ENCODE peak calls at places on chromosomes 1 and 21, in five cellular contexts. One of them, this sample, is unnamed.

GRCh38 chr21:43280949-43281633 is 112.3 kb downstream of the CRYAA start:
- DNase-seq in H1: no peak
- DNase-seq in neuronal stem cell: no peak
- DNase-seq in mesenchymal stem cell: no peak
- DNase-seq in trophoblast cell: no peak
- DNase-seq in this sample: no peak

GRCh38 chr1:243470492-243470891 is 214.7 kb downstream of the SDCCAG8 start:
- DNase-seq in H1: no peak
- DNase-seq in neuronal stem cell: no peak
- DNase-seq in mesenchymal stem cell: no peak
- DNase-seq in trophoblast cell: no peak
- DNase-seq in this sample: no peak

GRCh38 chr1:205451759-205452164 is 4.1 kb downstream of the BLACAT1 start:
- DNase-seq in H1: no peak
- DNase-seq in neuronal stem cell: no peak
- DNase-seq in mesenchymal stem cell: no peak
- DNase-seq in trophoblast cell: no peak
- DNase-seq in this sample: peak

GRCh38 chr21:39313042-39313456 is 383 bp downstream of the BRWD1 start:
- DNase-seq in H1: no peak
- DNase-seq in neuronal stem cell: peak
- DNase-seq in mesenchymal stem cell: peak
- DNase-seq in trophoblast cell: peak
- DNase-seq in this sample: peak

GRCh38 chr1:11098931-11099309 is 749 bp downstream of the EXOSC10 start:
- DNase-seq in H1: no peak
- DNase-seq in neuronal stem cell: no peak
- DNase-seq in mesenchymal stem cell: no peak
- DNase-seq in trophoblast cell: no peak
- DNase-seq in this sample: no peak

GRCh38 chr1:99788896-99789295 is 22.5 kb upstream of the FRRS1 start:
- DNase-seq in H1: no peak
- DNase-seq in neuronal stem cell: no peak
- DNase-seq in mesenchymal stem cell: no peak
- DNase-seq in trophoblast cell: no peak
- DNase-seq in this sample: no peak

GRCh38 chr1:78527706-78528105 is 36.9 kb downstream of the PTGFR start:
- DNase-seq in H1: no peak
- DNase-seq in neuronal stem cell: no peak
- DNase-seq in mesenchymal stem cell: no peak
- DNase-seq in trophoblast cell: peak
- DNase-seq in this sample: no peak

GRCh38 chr21:43267391-43268085 is 98.7 kb downstream of the CRYAA start:
- DNase-seq in H1: no peak
- DNase-seq in neuronal stem cell: no peak
- DNase-seq in mesenchymal stem cell: no peak
- DNase-seq in trophoblast cell: no peak
- DNase-seq in this sample: no peak

GRCh38 chr1:246139745-246140182 is 367.3 kb downstream of the SMYD3 start:
- DNase-seq in H1: no peak
- DNase-seq in neuronal stem cell: no peak
- DNase-seq in mesenchymal stem cell: peak
- DNase-seq in trophoblast cell: peak
- DNase-seq in this sample: no peak

GRCh38 chr1:110163591-110163990 is 13.3 kb downstream of the SLC6A17 start:
- DNase-seq in H1: no peak
- DNase-seq in neuronal stem cell: no peak
- DNase-seq in mesenchymal stem cell: no peak
- DNase-seq in trophoblast cell: peak
- DNase-seq in this sample: no peak

GRCh38 chr1:77889671-77890070 is 1.2 kb downstream of the NEXN start:
- DNase-seq in H1: no peak
- DNase-seq in neuronal stem cell: no peak
- DNase-seq in mesenchymal stem cell: peak
- DNase-seq in trophoblast cell: peak
- DNase-seq in this sample: no peak

GRCh38 chr1:68015960-68016359 is 34.5 kb downstream of the DIRAS3 start:
- DNase-seq in H1: no peak
- DNase-seq in neuronal stem cell: no peak
- DNase-seq in mesenchymal stem cell: no peak
- DNase-seq in trophoblast cell: no peak
- DNase-seq in this sample: no peak

GRCh38 chr1:87600070-87600469 is 271.4 kb downstream of the LMO4 start:
- DNase-seq in H1: no peak
- DNase-seq in neuronal stem cell: no peak
- DNase-seq in mesenchymal stem cell: no peak
- DNase-seq in trophoblast cell: no peak
- DNase-seq in this sample: no peak

GRCh38 chr1:14296795-14297194 is 301.7 kb upstream of the KAZN start:
- DNase-seq in H1: no peak
- DNase-seq in neuronal stem cell: no peak
- DNase-seq in mesenchymal stem cell: no peak
- DNase-seq in trophoblast cell: peak
- DNase-seq in this sample: no peak

GRCh38 chr1:29503441-29503840 is 267.1 kb downstream of the PTPRU start:
- DNase-seq in H1: no peak
- DNase-seq in neuronal stem cell: no peak
- DNase-seq in mesenchymal stem cell: no peak
- DNase-seq in trophoblast cell: no peak
- DNase-seq in this sample: peak

DNA sequence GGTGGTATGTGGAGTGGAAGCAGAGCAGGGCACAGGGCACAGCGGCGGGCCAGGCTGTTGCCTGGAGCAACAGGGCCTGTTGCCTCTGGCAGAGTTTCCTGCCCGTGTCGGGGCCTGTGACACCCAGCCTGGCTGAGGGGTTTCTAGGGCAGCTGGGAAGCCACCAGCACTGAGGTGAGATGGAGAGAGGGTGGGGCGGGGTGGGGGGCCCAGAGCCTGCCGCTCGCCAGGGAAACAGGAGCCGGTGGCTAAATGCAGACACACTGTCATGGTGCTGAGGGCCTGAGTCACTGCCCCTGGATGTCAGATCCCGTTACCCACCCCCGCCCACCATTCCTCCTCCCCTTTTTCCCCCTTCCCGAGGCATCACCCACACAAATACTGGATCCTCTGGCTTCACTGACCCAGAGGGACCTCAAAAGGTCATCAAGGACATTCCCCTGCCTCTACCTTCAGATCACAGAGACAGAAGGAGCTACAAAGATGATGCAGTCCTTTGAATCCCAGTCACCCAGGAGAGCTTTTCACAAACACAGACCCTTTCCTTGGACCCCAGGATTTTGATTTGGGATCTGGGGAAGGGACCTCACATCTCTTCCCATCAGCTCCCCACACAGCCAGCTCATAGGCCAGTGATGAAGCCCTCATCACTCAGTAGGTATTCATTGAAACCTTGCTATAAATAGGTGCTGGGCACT is 1.9 kb upstream of the HSPB7 start:
- DNase-seq in H1: no peak
- DNase-seq in neuronal stem cell: no peak
- DNase-seq in mesenchymal stem cell: peak
- DNase-seq in trophoblast cell: peak
- DNase-seq in this sample: no peak
- H4K91ac ChIP-seq in H1: no peak
- H4K91ac ChIP-seq in neuronal stem cell: no peak
- H4K91ac ChIP-seq in mesenchymal stem cell: no peak
- H4K91ac ChIP-seq in trophoblast cell: peak
- H4K91ac ChIP-seq in this sample: no peak

GRCh38 chr1:224543453-224543852 is 72.7 kb upstream of the CNIH3 start:
- DNase-seq in H1: no peak
- DNase-seq in neuronal stem cell: no peak
- DNase-seq in mesenchymal stem cell: no peak
- DNase-seq in trophoblast cell: no peak
- DNase-seq in this sample: no peak

GRCh38 chr1:224542783-224543440 is 73.2 kb upstream of the CNIH3 start:
- DNase-seq in H1: no peak
- DNase-seq in neuronal stem cell: no peak
- DNase-seq in mesenchymal stem cell: peak
- DNase-seq in trophoblast cell: peak
- DNase-seq in this sample: no peak

GRCh38 chr1:224540535-224540934 is 75.6 kb upstream of the CNIH3 start:
- DNase-seq in H1: no peak
- DNase-seq in neuronal stem cell: no peak
- DNase-seq in mesenchymal stem cell: peak
- DNase-seq in trophoblast cell: no peak
- DNase-seq in this sample: no peak

GRCh38 chr1:224541072-224541790 is 74.9 kb upstream of the CNIH3 start:
- DNase-seq in H1: no peak
- DNase-seq in neuronal stem cell: no peak
- DNase-seq in mesenchymal stem cell: no peak
- DNase-seq in trophoblast cell: no peak
- DNase-seq in this sample: no peak

DNA sequence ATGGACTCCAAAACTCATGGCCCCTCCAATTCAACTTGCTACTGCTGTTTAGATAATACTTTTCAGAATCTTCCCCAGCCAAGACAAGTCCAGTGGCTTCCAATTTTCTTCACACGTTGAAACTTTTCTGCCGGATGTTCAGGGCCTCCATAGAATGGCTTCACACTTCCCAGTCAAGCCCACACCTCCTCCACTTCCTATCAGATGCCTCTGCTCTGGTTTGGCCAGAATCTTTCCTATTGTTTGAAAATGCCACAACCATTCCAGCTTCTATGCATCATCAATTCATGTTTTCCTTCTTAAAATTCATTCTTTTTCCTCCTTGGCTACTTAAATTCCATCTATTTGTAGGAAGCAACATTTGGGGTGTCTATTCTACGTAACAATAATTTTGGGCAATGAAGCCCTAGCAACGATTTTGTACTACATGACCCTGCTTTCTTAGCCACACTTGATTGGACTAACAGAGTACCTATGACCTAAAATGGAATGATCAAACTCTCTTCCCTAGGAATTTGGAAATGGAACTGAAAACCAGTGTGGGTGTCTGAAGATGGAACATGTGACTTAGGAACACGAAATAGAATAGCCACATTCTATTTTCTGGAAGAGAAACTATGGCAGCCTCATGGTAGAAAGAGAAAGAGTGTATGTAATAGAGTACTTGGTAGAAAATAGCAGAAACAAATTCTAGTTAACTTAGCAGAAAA is 74.1 kb upstream of the CNIH3 start:
- DNase-seq in H1: no peak
- DNase-seq in neuronal stem cell: no peak
- DNase-seq in mesenchymal stem cell: no peak
- DNase-seq in trophoblast cell: peak
- DNase-seq in this sample: no peak
- H2AFZ ChIP-seq in H1: no peak
- H2AFZ ChIP-seq in neuronal stem cell: no peak
- H2AFZ ChIP-seq in mesenchymal stem cell: no peak
- H2AFZ ChIP-seq in trophoblast cell: no peak
- H2AFZ ChIP-seq in this sample: no peak

GRCh38 chr1:224805889-224806288 is 123.6 kb upstream of the DNAH14 start:
- DNase-seq in H1: no peak
- DNase-seq in neuronal stem cell: no peak
- DNase-seq in mesenchymal stem cell: no peak
- DNase-seq in trophoblast cell: no peak
- DNase-seq in this sample: no peak
- H2BK12ac ChIP-seq in H1: no peak
- H2BK12ac ChIP-seq in neuronal stem cell: no peak
- H2BK12ac ChIP-seq in mesenchymal stem cell: no peak
- H2BK12ac ChIP-seq in trophoblast cell: no peak
- H2BK12ac ChIP-seq in this sample: no peak

GRCh38 chr1:53316058-53316741 is 11.7 kb downstream of the LRP8 start:
- DNase-seq in H1: no peak
- DNase-seq in neuronal stem cell: no peak
- DNase-seq in mesenchymal stem cell: peak
- DNase-seq in trophoblast cell: no peak
- DNase-seq in this sample: no peak
- H4K91ac ChIP-seq in H1: no peak
- H4K91ac ChIP-seq in neuronal stem cell: no peak
- H4K91ac ChIP-seq in mesenchymal stem cell: peak
- H4K91ac ChIP-seq in trophoblast cell: no peak
- H4K91ac ChIP-seq in this sample: no peak

GRCh38 chr1:201528631-201529260 is 10.2 kb upstream of the NAV1 start:
- DNase-seq in H1: no peak
- DNase-seq in neuronal stem cell: no peak
- DNase-seq in mesenchymal stem cell: peak
- DNase-seq in trophoblast cell: no peak
- DNase-seq in this sample: no peak

GRCh38 chr1:201533836-201534235 is 5.1 kb upstream of the NAV1 start:
- DNase-seq in H1: no peak
- DNase-seq in neuronal stem cell: no peak
- DNase-seq in mesenchymal stem cell: no peak
- DNase-seq in trophoblast cell: no peak
- DNase-seq in this sample: no peak

GRCh38 chr1:201527879-201528278 is 11.0 kb upstream of the NAV1 start:
- DNase-seq in H1: no peak
- DNase-seq in neuronal stem cell: no peak
- DNase-seq in mesenchymal stem cell: no peak
- DNase-seq in trophoblast cell: no peak
- DNase-seq in this sample: no peak

GRCh38 chr1:201531551-201532425 is 7.1 kb upstream of the NAV1 start:
- DNase-seq in H1: no peak
- DNase-seq in neuronal stem cell: no peak
- DNase-seq in mesenchymal stem cell: peak
- DNase-seq in trophoblast cell: no peak
- DNase-seq in this sample: no peak

GRCh38 chr1:201530741-201531521 is 8.0 kb upstream of the NAV1 start:
- DNase-seq in H1: no peak
- DNase-seq in neuronal stem cell: peak
- DNase-seq in mesenchymal stem cell: peak
- DNase-seq in trophoblast cell: peak
- DNase-seq in this sample: peak
- H2AFZ ChIP-seq in H1: no peak
- H2AFZ ChIP-seq in neuronal stem cell: peak
- H2AFZ ChIP-seq in mesenchymal stem cell: no peak
- H2AFZ ChIP-seq in trophoblast cell: no peak
- H2AFZ ChIP-seq in this sample: no peak